ENCODE peak calls at places on chromosomes 1 and 21, in four cellular contexts. H, X, N and Q are unnamed samples. For H3K9me3 and H3K4me1, the result is how much of the 10 kb centered on the place peaks cover.

GRCh38 chr1:152047607-152047953 is 10.8 kb upstream of the S100A11 start:
- DNase-seq in X (no peak), N (peak), H (no peak), Q (no peak)

GRCh38 chr1:164559342-164560070 is 522 bp downstream of the PBX1 start:
- DNase-seq in N (no peak), H (peak), X (peak), Q (no peak)

GRCh38 chr1:9825101-9826074 is 1.6 kb upstream of the CLSTN1 start:
- DNase-seq in H (peak), X (peak), N (peak), Q (peak)

GRCh38 chr1:9033363-9033762 is 7.1 kb upstream of the SLC2A7 start:
- DNase-seq in X (no peak), N (no peak), H (no peak), Q (no peak)

GRCh38 chr1:40404670-40405462 is 31.3 kb downstream of the SMAP2 start:
- DNase-seq in X (peak), H (peak), N (no peak), Q (no peak)

GRCh38 chr21:35206141-35207125 is 157.3 kb upstream of the RUNX1 start:
- DNase-seq in X (no peak), H (no peak), N (no peak), Q (no peak)

GRCh38 chr1:42143875-42144274 is 9.3 kb upstream of the GUCA2B start:
- DNase-seq in N (no peak), X (no peak), H (no peak), Q (no peak)

GRCh38 chr21:31426235-31426797 is 82.3 kb upstream of the TIAM1 start:
- DNase-seq in X (no peak), N (no peak), H (no peak), Q (no peak)

GRCh38 chr1:35559317-35559944 is 1.8 kb downstream of the NCDN start:
- DNase-seq in N (no peak), H (no peak), X (no peak), Q (peak)

GRCh38 chr1:230827081-230827681 is 41.1 kb downstream of the C1orf198 start:
- DNase-seq in H (peak), X (no peak), N (no peak), Q (no peak)

GRCh38 chr21:16968436-16968835 is 544.4 kb upstream of the CXADR start:
- DNase-seq in N (no peak), H (no peak), X (no peak), Q (no peak)

GRCh38 chr1:8153961-8154360 is 127.9 kb upstream of the ERRFI1 start:
- DNase-seq in X (no peak), H (no peak), N (no peak), Q (no peak)

GRCh38 chr1:20290624-20291597 is at the start of gene VWA5B1:
- DNase-seq in N (no peak), H (no peak), X (peak), Q (no peak)

GRCh38 chr1:83102630-83103071 is 896.3 kb downstream of the TTLL7 start:
- DNase-seq in X (peak), H (no peak), N (no peak), Q (no peak)

GRCh38 chr1:26170472-26170821 is 739 bp downstream of the ZNF593 start:
- DNase-seq in X (no peak), H (no peak), N (no peak), Q (no peak)

GRCh38 chr1:66980745-66981367 is 56.1 kb downstream of the MIER1 start:
- DNase-seq in H (no peak), X (no peak), N (no peak), Q (no peak)

GRCh38 chr1:173507205-173507846 is 30.2 kb downstream of the PRDX6 start:
- DNase-seq in H (no peak), N (no peak), X (peak), Q (no peak)

GRCh38 chr1:234186037-234186688 is 187.1 kb upstream of the COA6 start:
- DNase-seq in H (peak), X (no peak), N (no peak), Q (no peak)

GRCh38 chr1:111615874-111616715 is 3.5 kb upstream of the RAP1A start:
- DNase-seq in N (no peak), H (no peak), X (no peak), Q (no peak)

GRCh38 chr1:185419718-185420117 is 102.7 kb upstream of the IVNS1ABP start:
- DNase-seq in H (no peak), X (no peak), N (no peak), Q (no peak)

GRCh38 chr1:94440088-94440487 is 21.9 kb downstream of the ABCD3 start:
- DNase-seq in N (no peak), H (no peak), X (no peak), Q (no peak)
- H3K9me3 ChIP-seq in N (under half), H (under half), X (under half), Q (under half)

DNA sequence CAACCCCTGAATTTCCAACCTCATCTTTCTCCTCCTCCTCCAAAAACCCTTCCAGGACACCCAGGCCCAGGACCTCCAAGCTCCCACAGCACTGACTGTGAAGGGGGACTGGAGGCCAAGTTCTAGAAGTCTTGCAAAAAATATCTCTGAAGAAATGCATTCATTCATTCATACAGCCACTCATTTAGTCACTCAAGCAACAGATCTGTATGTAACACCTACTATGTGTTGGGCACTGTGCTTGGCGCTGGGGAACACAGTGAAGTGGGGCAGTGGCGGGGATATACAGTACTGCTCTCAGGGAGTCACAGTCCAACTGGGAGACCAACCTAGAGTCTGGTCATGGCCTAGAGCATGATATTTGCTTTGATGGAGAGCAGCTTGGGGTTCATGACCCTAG is 15.3 kb upstream of the TNFRSF1B start:
- DNase-seq in N (no peak), H (no peak), X (no peak), Q (no peak)
- H3K4me1 ChIP-seq in N (half or more), H (under half), X (under half), Q (half or more)

GRCh38 chr1:2804628-2805351 is 3.3 kb upstream of the TTC34 start:
- DNase-seq in X (no peak), N (no peak), H (no peak), Q (no peak)

GRCh38 chr1:2807036-2807435 is 5.5 kb upstream of the TTC34 start:
- DNase-seq in N (no peak), H (no peak), X (no peak), Q (no peak)

GRCh38 chr1:2803931-2804627 is 2.6 kb upstream of the TTC34 start:
- DNase-seq in X (no peak), H (no peak), N (no peak), Q (no peak)

GRCh38 chr1:2807678-2808385 is 6.3 kb upstream of the TTC34 start:
- DNase-seq in N (no peak), H (no peak), X (no peak), Q (no peak)

DNA sequence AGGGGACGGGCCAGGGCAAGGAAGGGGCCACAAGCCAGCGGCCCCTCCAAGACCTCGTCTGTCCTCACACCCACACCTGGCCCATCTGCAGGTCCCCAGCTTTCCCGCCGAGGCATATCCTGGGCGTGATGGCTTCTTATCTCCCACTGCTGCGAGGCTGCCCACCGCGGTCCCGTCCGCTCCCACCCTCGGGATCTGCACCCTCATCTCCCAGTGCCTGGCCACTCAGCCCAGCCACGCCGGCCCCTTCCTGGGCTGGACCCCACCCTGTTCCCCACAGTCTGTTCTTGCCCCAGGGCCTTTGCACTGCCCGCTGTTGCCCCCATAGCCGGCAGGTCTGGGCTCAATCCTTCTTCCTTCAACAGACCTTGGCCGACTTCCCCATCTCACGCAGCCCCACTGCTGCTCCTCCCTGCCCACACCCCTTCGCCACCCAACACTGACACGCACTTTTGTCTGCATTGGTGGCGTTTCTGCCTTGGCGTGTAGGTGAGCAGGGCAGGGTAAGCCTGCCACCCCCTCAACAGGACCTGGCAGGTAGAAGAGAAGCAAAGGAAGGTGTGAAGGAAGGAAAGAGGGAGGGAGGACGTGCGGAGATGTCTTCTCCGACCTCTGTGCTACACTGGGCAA is 4.4 kb upstream of the TTC34 start:
- DNase-seq in X (no peak), H (no peak), N (no peak), Q (no peak)
- H3K9me3 ChIP-seq in X (under half), H (under half), N (under half), Q (under half)

DNA sequence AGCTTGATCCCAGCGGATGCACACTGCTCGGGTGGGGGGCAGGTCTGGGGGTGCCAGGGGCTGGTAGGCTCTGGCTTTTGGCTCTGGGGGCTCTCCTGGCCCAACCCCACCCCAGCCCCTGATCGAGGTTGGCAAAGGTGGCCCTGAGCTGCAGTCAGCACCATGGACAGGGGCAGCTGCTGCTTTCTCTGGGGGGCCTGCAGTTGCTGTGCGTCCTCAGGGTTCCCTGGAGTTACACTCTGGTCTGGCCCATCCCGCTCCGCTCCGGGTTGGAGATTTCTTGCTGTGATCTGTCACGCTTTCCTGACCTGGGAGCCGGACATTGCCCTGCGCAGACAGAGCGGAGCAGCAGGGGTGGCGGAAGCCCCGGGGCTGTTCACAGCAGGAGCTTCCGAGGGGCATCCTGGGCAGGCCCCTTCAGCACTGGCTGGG is 8.0 kb upstream of the PLCH2 start:
- DNase-seq in N (peak), H (no peak), X (peak), Q (peak)
- H3K4me1 ChIP-seq in N (under half), H (under half), X (under half), Q (under half)

GRCh38 chr1:4380564-4381168 is 273.7 kb upstream of the AJAP1 start:
- DNase-seq in X (no peak), H (peak), N (no peak), Q (no peak)
- H3K9me3 ChIP-seq in X (under half), H (under half), N (under half), Q (under half)

DNA sequence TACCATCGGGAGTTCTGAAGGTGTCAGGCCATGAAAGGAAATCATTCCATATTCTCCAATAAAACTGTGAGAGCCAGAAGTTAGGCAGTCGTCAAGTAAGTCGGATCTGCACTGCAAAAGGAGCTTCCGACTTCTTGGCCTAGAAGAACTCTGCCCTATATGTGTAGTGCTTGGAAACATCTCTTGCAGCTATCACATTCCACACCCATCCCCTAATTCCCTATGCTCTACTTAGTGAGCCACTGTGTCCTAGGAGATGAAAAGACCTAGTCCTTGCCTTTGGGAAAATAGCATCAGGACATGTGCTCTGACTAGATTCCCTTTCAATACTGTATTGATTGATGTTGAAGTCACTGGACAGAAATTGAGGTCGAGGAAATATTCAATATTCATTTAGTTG is 8.2 kb upstream of the GJA9 start:
- DNase-seq in N (no peak), H (no peak), X (no peak), Q (no peak)
- H3K4me1 ChIP-seq in N (under half), H (under half), X (under half), Q (under half)